ENCODE peak calls at places on chromosome 12, in nine cellular contexts. R is mesendoderm, V is right cardiac atrium, X is Karpas-422, Y is lower lobe of right lung, B is psoas muscle, K is DND-41, Q is upper lobe of left lung, G is PC-3. D is an unnamed sample. For H3K27me3 and H3K4me1, the result is how much of the 10 kb centered on the place peaks cover.

GRCh38 chr12:109264095-109264942 is 44.8 kb downstream of the FOXN4 start:
- DNase-seq in R (peak), V (peak), X (peak), Y (peak), B (peak), K (peak), Q (peak), G (peak), D (peak)

GRCh38 chr12:57216931-57217871 is 607 bp downstream of the NXPH4 start:
- DNase-seq in R (no peak), V (no peak), X (no peak), Y (no peak), B (no peak), K (no peak), Q (no peak), G (peak), D (peak)

GRCh38 chr12:41212625-41213024 is 24.5 kb downstream of the PDZRN4 start:
- DNase-seq in R (no peak), V (no peak), X (no peak), Y (no peak), B (no peak), K (no peak), Q (no peak), G (no peak), D (no peak)

GRCh38 chr12:127399451-127399850 is 867.5 kb upstream of the TMEM132C start:
- DNase-seq in R (peak), V (no peak), X (no peak), Y (no peak), B (no peak), K (no peak), Q (no peak), G (no peak), D (no peak)

GRCh38 chr12:110637869-110638441 is 24.0 kb downstream of the TCTN1 start:
- DNase-seq in R (no peak), V (no peak), X (no peak), Y (no peak), B (peak), K (no peak), Q (no peak), G (no peak), D (no peak)

GRCh38 chr12:27330846-27331245 is 1.8 kb upstream of the BMAL2 start:
- DNase-seq in R (no peak), V (no peak), X (no peak), Y (no peak), B (no peak), K (no peak), Q (no peak), G (peak), D (no peak)

GRCh38 chr12:100127766-100128508 is 14.7 kb downstream of the BLTP3B start:
- DNase-seq in R (no peak), V (no peak), X (no peak), Y (no peak), B (no peak), K (no peak), Q (no peak), G (peak), D (no peak)

GRCh38 chr12:81270385-81270784 is 192.5 kb downstream of the ACSS3 start:
- DNase-seq in R (no peak), V (no peak), X (no peak), Y (no peak), B (no peak), K (no peak), Q (no peak), G (no peak), D (no peak)

GRCh38 chr12:86367137-86367536 is 110.9 kb upstream of the MGAT4C start:
- DNase-seq in R (peak), V (no peak), X (no peak), Y (no peak), B (no peak), K (no peak), Q (no peak), G (no peak), D (no peak)

GRCh38 chr12:10073266-10073665 is 25.5 kb downstream of the CLEC1A start:
- DNase-seq in R (no peak), V (no peak), X (no peak), Y (no peak), B (no peak), K (no peak), Q (no peak), G (no peak), D (no peak)

GRCh38 chr12:67889935-67890334 is 99.3 kb upstream of the IFNG-AS1 start:
- DNase-seq in R (no peak), V (no peak), X (no peak), Y (no peak), B (no peak), K (no peak), Q (no peak), G (no peak), D (no peak)

GRCh38 chr12:15693233-15693911 is 95.8 kb downstream of the EPS8 start:
- DNase-seq in R (no peak), V (no peak), X (no peak), Y (no peak), B (no peak), K (no peak), Q (no peak), G (peak), D (no peak)

GRCh38 chr12:92619730-92620684 is 82.8 kb upstream of the PLEKHG7 start:
- DNase-seq in R (no peak), V (no peak), X (no peak), Y (no peak), B (no peak), K (no peak), Q (no peak), G (peak), D (no peak)

GRCh38 chr12:86445361-86445760 is 189.2 kb upstream of the MGAT4C start:
- DNase-seq in R (no peak), V (no peak), X (no peak), Y (no peak), B (no peak), K (no peak), Q (no peak), G (peak), D (no peak)

GRCh38 chr12:53051058-53051880 is 1.4 kb downstream of the TNS2 start:
- DNase-seq in R (peak), V (peak), X (no peak), Y (no peak), B (peak), K (no peak), Q (peak), G (no peak), D (no peak)

GRCh38 chr12:90589966-90590365 is 365.0 kb downstream of the CCER1 start:
- DNase-seq in R (no peak), V (no peak), X (no peak), Y (no peak), B (no peak), K (no peak), Q (no peak), G (no peak), D (no peak)

GRCh38 chr12:24960222-24960855 is 11.4 kb upstream of the BCAT1 start:
- DNase-seq in R (peak), V (no peak), X (peak), Y (no peak), B (no peak), K (peak), Q (no peak), G (peak), D (peak)

GRCh38 chr12:123319273-123319672 is 45.4 kb downstream of the SBNO1 start:
- DNase-seq in R (no peak), V (no peak), X (no peak), Y (no peak), B (no peak), K (no peak), Q (no peak), G (no peak), D (no peak)

GRCh38 chr12:131905640-131906091 is 11.2 kb downstream of the ULK1 start:
- DNase-seq in R (no peak), V (peak), X (no peak), Y (no peak), B (no peak), K (no peak), Q (no peak), G (no peak), D (no peak)

GRCh38 chr12:120514002-120514401 is 15.0 kb downstream of the COQ5 start:
- DNase-seq in R (no peak), V (no peak), X (no peak), Y (no peak), B (no peak), K (no peak), Q (no peak), G (no peak), D (no peak)

GRCh38 chr12:108399514-108399913 is 60.4 kb upstream of the CMKLR1 start:
- DNase-seq in R (no peak), V (peak), X (no peak), Y (no peak), B (peak), K (no peak), Q (no peak), G (no peak), D (no peak)

GRCh38 chr12:69881771-69882170 is 56.7 kb downstream of the MYRFL start:
- DNase-seq in R (no peak), V (no peak), X (no peak), Y (no peak), B (no peak), K (no peak), Q (no peak), G (no peak), D (no peak)

GRCh38 chr12:52356762-52357580 is 10.3 kb downstream of the KRT85 start:
- DNase-seq in R (no peak), V (no peak), X (no peak), Y (no peak), B (no peak), K (no peak), Q (peak), G (no peak), D (no peak)

GRCh38 chr12:113478351-113479011 is 6.8 kb upstream of the LHX5 start:
- DNase-seq in R (no peak), V (no peak), X (no peak), Y (no peak), B (no peak), K (no peak), Q (no peak), G (no peak), D (no peak)

GRCh38 chr12:122834229-122834920 is 882 bp upstream of the HIP1R start:
- DNase-seq in R (peak), V (no peak), X (peak), Y (peak), B (no peak), K (no peak), Q (peak), G (peak), D (no peak)

GRCh38 chr12:11545438-11546330 is 103.8 kb upstream of the ETV6 start:
- DNase-seq in R (peak), V (no peak), X (no peak), Y (no peak), B (no peak), K (peak), Q (no peak), G (no peak), D (peak)

GRCh38 chr12:31222620-31223222 is 103.2 kb downstream of the SINHCAF start:
- DNase-seq in R (no peak), V (no peak), X (no peak), Y (peak), B (no peak), K (no peak), Q (no peak), G (no peak), D (no peak)

DNA sequence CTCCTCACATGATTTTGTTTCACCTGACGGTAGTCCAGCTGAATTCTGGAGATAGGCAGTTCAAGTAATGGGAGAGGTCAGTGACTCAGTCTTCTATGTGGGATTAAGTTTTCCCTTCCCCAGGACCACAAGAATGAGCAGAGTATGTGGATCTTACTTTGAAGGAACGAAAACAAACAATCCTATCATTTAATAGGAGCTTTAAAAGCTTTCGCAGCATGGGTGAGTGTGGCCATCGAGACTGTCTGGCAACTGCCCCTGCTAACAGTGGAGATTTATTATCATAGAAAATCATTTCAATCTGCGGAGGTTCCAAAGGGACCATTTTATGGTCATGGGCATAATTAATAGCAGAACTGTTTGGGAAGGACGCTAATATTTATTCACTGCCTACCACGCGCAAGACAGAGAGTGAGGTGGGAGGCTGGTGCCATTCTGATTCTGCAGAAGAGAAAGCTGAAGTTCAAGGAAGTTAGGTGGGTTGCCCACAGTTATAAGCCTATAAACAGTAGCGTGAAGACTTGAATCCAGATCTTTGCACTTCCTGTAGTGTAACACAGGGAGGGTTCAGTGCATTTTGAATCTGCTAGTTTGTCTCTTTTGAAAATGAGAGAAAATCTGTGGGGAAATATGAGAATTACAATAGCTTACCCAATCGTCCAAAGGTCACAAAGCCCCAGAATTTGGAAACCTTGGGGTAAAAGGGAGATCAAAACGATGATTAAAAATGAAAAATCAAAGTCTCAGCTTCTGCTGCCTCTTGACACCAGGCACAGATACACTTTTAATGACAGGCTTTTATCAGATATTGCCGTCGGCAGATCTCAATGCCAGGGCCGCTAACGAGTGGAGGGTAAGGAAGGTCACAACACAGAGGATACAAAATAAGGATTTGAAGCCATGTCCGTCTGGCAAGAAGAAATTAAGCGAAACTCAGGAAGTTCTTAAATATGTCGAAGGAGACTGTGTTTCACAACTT is 209.6 kb downstream of the CRADD start:
- DNase-seq in R (no peak), V (no peak), X (no peak), Y (no peak), B (no peak), K (no peak), Q (no peak), G (peak), D (no peak)
- H3K27ac ChIP-seq in R (no peak), V (no peak), X (no peak), Y (no peak), B (no peak), K (no peak), Q (no peak), G (no peak), D (peak)

DNA sequence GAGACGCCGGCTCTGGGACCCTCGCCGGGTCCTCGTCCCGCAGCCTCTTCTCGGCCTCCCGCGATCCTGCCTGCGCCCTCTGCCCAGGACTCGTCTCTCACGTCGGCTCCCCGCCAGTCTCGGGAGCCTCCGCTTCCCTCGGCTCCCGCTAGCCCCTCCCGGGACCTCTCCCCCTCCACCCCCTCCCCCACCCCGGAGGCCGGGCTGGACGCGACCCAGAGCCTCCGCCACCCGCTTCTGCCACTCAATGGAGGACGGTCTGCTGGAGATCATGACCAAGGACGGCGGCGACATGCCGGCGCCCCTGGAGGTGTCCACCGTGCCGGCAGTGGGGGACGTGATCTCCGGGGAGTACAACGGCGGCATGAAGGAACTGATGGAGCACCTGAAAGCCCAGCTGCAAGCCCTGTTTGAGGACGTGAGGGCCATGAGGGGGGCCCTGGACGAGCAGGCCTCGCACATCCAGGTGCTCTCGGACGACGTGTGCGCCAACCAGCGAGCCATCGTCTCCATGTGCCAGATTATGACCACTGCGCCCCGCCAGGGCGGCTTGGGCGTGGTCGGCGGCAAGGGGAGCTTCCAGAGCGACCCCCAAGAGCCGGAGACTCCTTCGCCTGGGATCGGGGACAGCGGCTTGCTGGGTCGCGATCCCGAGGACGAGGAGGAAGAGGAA is 568 bp downstream of the CCDC184 start:
- DNase-seq in R (peak), V (no peak), X (no peak), Y (no peak), B (peak), K (no peak), Q (no peak), G (no peak), D (no peak)
- H3K27me3 ChIP-seq in R (under half), V (under half), X (under half), Y (half or more), B (half or more), K (half or more), Q (under half), G (under half), D (under half)

DNA sequence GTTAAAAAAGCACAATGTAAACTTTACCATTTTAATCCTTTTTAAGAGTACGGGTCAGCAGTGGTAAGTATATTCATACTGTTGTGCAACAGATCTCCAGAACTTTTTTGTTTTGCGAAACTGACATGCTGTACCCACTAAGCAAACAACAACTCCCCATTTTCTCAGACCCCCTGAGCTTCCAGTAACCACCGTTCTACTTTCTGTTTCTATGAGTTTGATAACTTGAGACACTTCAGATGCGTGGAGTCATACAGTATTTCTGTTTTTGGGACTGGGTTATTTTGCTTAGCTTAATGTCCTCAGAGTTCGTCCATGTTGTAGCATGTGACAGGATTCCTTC is 38.0 kb downstream of the CHST11 start:
- DNase-seq in R (no peak), V (no peak), X (no peak), Y (no peak), B (no peak), K (no peak), Q (no peak), G (no peak), D (no peak)
- H3K4me1 ChIP-seq in R (under half), V (under half), X (under half), Y (half or more), B (under half), K (half or more), Q (half or more), G (under half), D (half or more)

GRCh38 chr12:117919479-117919878 is 49.3 kb downstream of the KSR2 start:
- DNase-seq in R (no peak), V (no peak), X (no peak), Y (no peak), B (no peak), K (no peak), Q (no peak), G (no peak), D (no peak)

GRCh38 chr12:117926391-117926899 is 42.3 kb downstream of the KSR2 start:
- DNase-seq in R (no peak), V (no peak), X (no peak), Y (no peak), B (no peak), K (no peak), Q (no peak), G (no peak), D (no peak)

DNA sequence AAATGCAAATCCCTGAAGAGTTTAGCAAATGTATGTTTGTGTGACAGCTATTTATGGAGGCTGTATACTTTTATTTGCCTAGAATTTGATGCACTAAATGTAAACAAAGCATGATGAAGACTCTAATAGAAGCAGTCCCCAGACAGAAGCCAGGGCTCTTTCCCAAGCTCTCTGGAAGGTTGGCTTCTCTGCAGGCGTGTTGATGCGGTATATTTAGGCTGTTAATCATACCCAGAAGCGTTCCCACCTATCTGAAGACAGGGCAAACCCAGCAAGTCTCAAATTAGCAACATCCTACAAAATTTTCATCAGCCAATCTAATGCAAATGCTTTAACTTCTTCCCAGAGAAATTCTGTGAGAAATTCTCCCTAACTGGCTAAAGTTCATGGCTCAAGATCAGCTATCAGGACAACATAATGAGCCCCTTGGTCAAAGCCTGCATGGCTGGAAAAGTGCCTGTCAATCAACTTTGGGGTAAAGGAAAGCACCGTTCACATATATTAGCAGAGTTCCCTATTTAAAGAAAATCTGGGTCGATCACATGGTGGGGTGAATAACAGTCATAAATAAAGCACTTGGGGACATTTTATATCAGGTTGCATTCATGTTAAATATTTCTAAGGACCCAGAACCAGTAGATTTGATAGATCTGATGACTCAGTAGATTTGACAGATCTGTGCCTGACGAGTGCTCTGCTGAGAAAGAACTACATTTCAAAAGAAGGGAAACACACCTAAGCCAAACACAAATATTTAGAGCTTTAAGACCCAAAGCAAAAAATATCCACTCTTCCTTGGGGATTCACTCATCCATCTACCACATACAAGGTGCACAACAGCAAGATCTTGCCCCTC is 46.6 kb downstream of the KSR2 start:
- DNase-seq in R (no peak), V (no peak), X (no peak), Y (no peak), B (no peak), K (no peak), Q (no peak), G (no peak), D (no peak)
- H3K27ac ChIP-seq in R (no peak), V (no peak), X (no peak), Y (no peak), B (no peak), K (no peak), Q (no peak), G (no peak), D (no peak)